ENCODE peak calls at places on chromosomes 6 and 20, in seven cellular contexts. One of them, this sample, is unnamed.

GRCh38 chr20:5535211-5535756 is 214.9 kb upstream of the SHLD1 start:
- DNase-seq in A549: no peak
- DNase-seq in adrenal gland: no peak
- DNase-seq in uterus: no peak
- DNase-seq in transverse colon: no peak
- DNase-seq in IMR-90: peak; percentile 98
- DNase-seq in GM12878: no peak
- DNase-seq in this sample: peak; percentile 25

GRCh38 chr6:144434308-144434990 is 149.3 kb downstream of the UTRN start:
- DNase-seq in GM12878: no peak
- DNase-seq in transverse colon: no peak
- DNase-seq in adrenal gland: peak; percentile 76
- DNase-seq in IMR-90: peak; percentile 88
- DNase-seq in A549: no peak
- DNase-seq in uterus: no peak
- DNase-seq in this sample: no peak

GRCh38 chr20:973785-974194 is 28.3 kb downstream of the RSPO4 start:
- DNase-seq in adrenal gland: peak; percentile 51
- DNase-seq in IMR-90: peak; percentile 10
- DNase-seq in GM12878: peak; percentile 1
- DNase-seq in transverse colon: peak; percentile 12
- DNase-seq in uterus: no peak
- DNase-seq in A549: peak; percentile 66
- DNase-seq in this sample: peak; percentile 65

GRCh38 chr6:53250137-53250760 is 98.5 kb downstream of the ELOVL5 start:
- DNase-seq in IMR-90: peak; percentile 10
- DNase-seq in uterus: no peak
- DNase-seq in A549: no peak
- DNase-seq in transverse colon: no peak
- DNase-seq in GM12878: no peak
- DNase-seq in adrenal gland: no peak
- DNase-seq in this sample: no peak

GRCh38 chr20:48984575-48985219 is 61.4 kb upstream of the CSE1L start:
- DNase-seq in A549: no peak
- DNase-seq in adrenal gland: no peak
- DNase-seq in IMR-90: no peak
- DNase-seq in uterus: no peak
- DNase-seq in GM12878: no peak
- DNase-seq in transverse colon: no peak
- DNase-seq in this sample: no peak

GRCh38 chr6:117547688-117548621 is 54.4 kb downstream of the GOPC start:
- DNase-seq in GM12878: no peak
- DNase-seq in transverse colon: peak; percentile 57
- DNase-seq in adrenal gland: peak; percentile 89
- DNase-seq in uterus: peak; percentile 36
- DNase-seq in IMR-90: peak; percentile 54
- DNase-seq in A549: no peak
- DNase-seq in this sample: peak; percentile 50

GRCh38 chr20:36540551-36541211 is 638 bp upstream of the MYL9 start:
- DNase-seq in GM12878: no peak
- DNase-seq in IMR-90: no peak
- DNase-seq in uterus: peak; percentile 49
- DNase-seq in transverse colon: no peak
- DNase-seq in A549: no peak
- DNase-seq in adrenal gland: no peak
- DNase-seq in this sample: no peak

GRCh38 chr6:81944661-81945060 is 192.2 kb upstream of the TENT5A start:
- DNase-seq in GM12878: no peak
- DNase-seq in transverse colon: no peak
- DNase-seq in IMR-90: no peak
- DNase-seq in A549: no peak
- DNase-seq in adrenal gland: no peak
- DNase-seq in uterus: no peak
- DNase-seq in this sample: no peak

GRCh38 chr6:1312193-1312443 is 220 bp downstream of the FOXQ1 start:
- DNase-seq in A549: no peak
- DNase-seq in uterus: no peak
- DNase-seq in adrenal gland: no peak
- DNase-seq in GM12878: no peak
- DNase-seq in IMR-90: no peak
- DNase-seq in transverse colon: no peak
- DNase-seq in this sample: no peak

GRCh38 chr6:157017861-157018260 is 240.7 kb downstream of the ARID1B start:
- DNase-seq in uterus: no peak
- DNase-seq in transverse colon: no peak
- DNase-seq in A549: no peak
- DNase-seq in GM12878: no peak
- DNase-seq in IMR-90: peak; percentile 15
- DNase-seq in adrenal gland: no peak
- DNase-seq in this sample: no peak

GRCh38 chr6:95693108-95693507 is 115.8 kb downstream of the MANEA start:
- DNase-seq in IMR-90: no peak
- DNase-seq in GM12878: no peak
- DNase-seq in transverse colon: no peak
- DNase-seq in uterus: no peak
- DNase-seq in adrenal gland: no peak
- DNase-seq in A549: no peak
- DNase-seq in this sample: peak; percentile 0

GRCh38 chr6:145260491-145260890 is 474.8 kb downstream of the EPM2A start:
- DNase-seq in A549: no peak
- DNase-seq in adrenal gland: no peak
- DNase-seq in GM12878: no peak
- DNase-seq in uterus: no peak
- DNase-seq in transverse colon: no peak
- DNase-seq in IMR-90: no peak
- DNase-seq in this sample: no peak

GRCh38 chr6:148972481-148972880 is 225.7 kb downstream of the UST start:
- DNase-seq in GM12878: no peak
- DNase-seq in adrenal gland: peak; percentile 64
- DNase-seq in uterus: no peak
- DNase-seq in A549: peak; percentile 20
- DNase-seq in transverse colon: peak; percentile 80
- DNase-seq in IMR-90: no peak
- DNase-seq in this sample: no peak

GRCh38 chr6:148112851-148113319 is 229.8 kb upstream of the SASH1 start:
- DNase-seq in A549: no peak
- DNase-seq in transverse colon: no peak
- DNase-seq in IMR-90: no peak
- DNase-seq in uterus: no peak
- DNase-seq in GM12878: no peak
- DNase-seq in adrenal gland: no peak
- DNase-seq in this sample: no peak

GRCh38 chr6:155100087-155100486 is 105.0 kb downstream of the TIAM2 start:
- DNase-seq in adrenal gland: peak; percentile 90
- DNase-seq in uterus: no peak
- DNase-seq in A549: no peak
- DNase-seq in GM12878: no peak
- DNase-seq in transverse colon: no peak
- DNase-seq in IMR-90: peak; percentile 39
- DNase-seq in this sample: no peak

GRCh38 chr6:98848539-98849210 is 14.3 kb downstream of the POU3F2 start:
- DNase-seq in uterus: no peak
- DNase-seq in GM12878: no peak
- DNase-seq in IMR-90: no peak
- DNase-seq in transverse colon: no peak
- DNase-seq in adrenal gland: no peak
- DNase-seq in A549: no peak
- DNase-seq in this sample: no peak

GRCh38 chr6:67694127-67694526 is 941.0 kb upstream of the ADGRB3 start:
- DNase-seq in transverse colon: no peak
- DNase-seq in GM12878: no peak
- DNase-seq in uterus: no peak
- DNase-seq in A549: no peak
- DNase-seq in adrenal gland: no peak
- DNase-seq in IMR-90: no peak
- DNase-seq in this sample: no peak

GRCh38 chr20:46350201-46350985 is 42.1 kb upstream of the CDH22 start:
- DNase-seq in A549: no peak
- DNase-seq in transverse colon: peak; percentile 37
- DNase-seq in uterus: no peak
- DNase-seq in GM12878: peak; percentile 54
- DNase-seq in IMR-90: peak; percentile 93
- DNase-seq in adrenal gland: peak; percentile 85
- DNase-seq in this sample: peak; percentile 31

GRCh38 chr6:2531426-2532208 is 219.1 kb downstream of the MYLK4 start:
- DNase-seq in uterus: no peak
- DNase-seq in transverse colon: no peak
- DNase-seq in adrenal gland: no peak
- DNase-seq in IMR-90: peak; percentile 94
- DNase-seq in GM12878: no peak
- DNase-seq in A549: no peak
- DNase-seq in this sample: no peak

GRCh38 chr6:2790588-2790987 is 25.4 kb downstream of the WRNIP1 start:
- DNase-seq in transverse colon: no peak
- DNase-seq in A549: peak; percentile 34
- DNase-seq in GM12878: no peak
- DNase-seq in uterus: no peak
- DNase-seq in adrenal gland: no peak
- DNase-seq in IMR-90: peak; percentile 85
- DNase-seq in this sample: no peak

GRCh38 chr6:134938896-134939295 is 11.0 kb downstream of the ALDH8A1 start:
- DNase-seq in adrenal gland: no peak
- DNase-seq in transverse colon: no peak
- DNase-seq in IMR-90: peak; percentile 72
- DNase-seq in uterus: no peak
- DNase-seq in GM12878: peak; percentile 13
- DNase-seq in A549: no peak
- DNase-seq in this sample: no peak

GRCh38 chr20:63951398-63952209 is 4.6 kb downstream of the UCKL1 start:
- DNase-seq in uterus: no peak
- DNase-seq in transverse colon: peak; percentile 77
- DNase-seq in adrenal gland: no peak
- DNase-seq in GM12878: no peak
- DNase-seq in A549: no peak
- DNase-seq in IMR-90: no peak
- DNase-seq in this sample: no peak

GRCh38 chr6:164168595-164168994 is 754.1 kb downstream of the QKI start:
- DNase-seq in transverse colon: no peak
- DNase-seq in adrenal gland: no peak
- DNase-seq in GM12878: no peak
- DNase-seq in IMR-90: no peak
- DNase-seq in A549: no peak
- DNase-seq in uterus: no peak
- DNase-seq in this sample: no peak

GRCh38 chr20:14632906-14633305 is 295.5 kb upstream of the FLRT3 start:
- DNase-seq in A549: no peak
- DNase-seq in IMR-90: no peak
- DNase-seq in uterus: no peak
- DNase-seq in transverse colon: no peak
- DNase-seq in adrenal gland: no peak
- DNase-seq in GM12878: no peak
- DNase-seq in this sample: no peak

GRCh38 chr6:8859501-8859900 is 424.2 kb upstream of the SLC35B3 start:
- DNase-seq in GM12878: no peak
- DNase-seq in uterus: no peak
- DNase-seq in adrenal gland: no peak
- DNase-seq in transverse colon: no peak
- DNase-seq in IMR-90: no peak
- DNase-seq in A549: no peak
- DNase-seq in this sample: no peak

GRCh38 chr20:17969276-17969883 is 562 bp downstream of the MGME1 start:
- DNase-seq in GM12878: no peak
- DNase-seq in uterus: no peak
- DNase-seq in A549: peak; percentile 70
- DNase-seq in IMR-90: no peak
- DNase-seq in transverse colon: peak; percentile 52
- DNase-seq in adrenal gland: peak; percentile 72
- DNase-seq in this sample: peak; percentile 82

GRCh38 chr6:168165373-168165772 is 86.4 kb upstream of the FRMD1 start:
- DNase-seq in adrenal gland: no peak
- DNase-seq in transverse colon: no peak
- DNase-seq in A549: no peak
- DNase-seq in uterus: peak; percentile 73
- DNase-seq in IMR-90: no peak
- DNase-seq in GM12878: no peak
- DNase-seq in this sample: no peak

GRCh38 chr6:71383476-71383875 is 94.9 kb downstream of the OGFRL1 start:
- DNase-seq in IMR-90: no peak
- DNase-seq in adrenal gland: no peak
- DNase-seq in A549: no peak
- DNase-seq in GM12878: no peak
- DNase-seq in transverse colon: no peak
- DNase-seq in uterus: no peak
- DNase-seq in this sample: no peak

GRCh38 chr20:24638546-24639166 is 169.2 kb downstream of the SYNDIG1 start:
- DNase-seq in uterus: no peak
- DNase-seq in A549: no peak
- DNase-seq in IMR-90: peak; percentile 50
- DNase-seq in transverse colon: no peak
- DNase-seq in GM12878: no peak
- DNase-seq in adrenal gland: no peak
- DNase-seq in this sample: no peak

GRCh38 chr6:131136021-131136847 is 967 bp downstream of the AKAP7 start:
- DNase-seq in uterus: peak; percentile 28
- DNase-seq in transverse colon: peak; percentile 16
- DNase-seq in adrenal gland: peak; percentile 61
- DNase-seq in IMR-90: peak; percentile 40
- DNase-seq in A549: peak; percentile 18
- DNase-seq in GM12878: no peak
- DNase-seq in this sample: peak; percentile 23

GRCh38 chr6:31887173-31887572 is 8.4 kb upstream of the SLC44A4 start:
- DNase-seq in transverse colon: no peak
- DNase-seq in A549: no peak
- DNase-seq in adrenal gland: no peak
- DNase-seq in GM12878: no peak
- DNase-seq in uterus: no peak
- DNase-seq in IMR-90: no peak
- DNase-seq in this sample: no peak
- TF ChIP-seq POLR2A in transverse colon: no peak
- TF ChIP-seq POLR2A in A549: no peak
- TF ChIP-seq POLR2A in adrenal gland: no peak
- TF ChIP-seq POLR2A in GM12878: no peak
- TF ChIP-seq POLR2A in uterus: no peak
- TF ChIP-seq POLR2A in IMR-90: no peak
- TF ChIP-seq POLR2A in this sample: no peak

GRCh38 chr20:61436674-61437279 is 184.7 kb downstream of the CDH4 start:
- DNase-seq in transverse colon: no peak
- DNase-seq in GM12878: no peak
- DNase-seq in uterus: no peak
- DNase-seq in adrenal gland: no peak
- DNase-seq in IMR-90: peak; percentile 58
- DNase-seq in A549: no peak
- DNase-seq in this sample: no peak
- TF ChIP-seq POLR2A in transverse colon: no peak
- TF ChIP-seq POLR2A in GM12878: no peak
- TF ChIP-seq POLR2A in uterus: no peak
- TF ChIP-seq POLR2A in adrenal gland: no peak
- TF ChIP-seq POLR2A in IMR-90: no peak
- TF ChIP-seq POLR2A in A549: no peak
- TF ChIP-seq POLR2A in this sample: no peak

GRCh38 chr20:62219992-62220665 is at the start of gene HRH3:
- DNase-seq in A549: no peak
- DNase-seq in GM12878: no peak
- DNase-seq in uterus: no peak
- DNase-seq in IMR-90: no peak
- DNase-seq in adrenal gland: no peak
- DNase-seq in transverse colon: peak; percentile 25
- DNase-seq in this sample: peak; percentile 60
- TF ChIP-seq POLR2A in A549: no peak
- TF ChIP-seq POLR2A in GM12878: no peak
- TF ChIP-seq POLR2A in uterus: no peak
- TF ChIP-seq POLR2A in IMR-90: no peak
- TF ChIP-seq POLR2A in adrenal gland: no peak
- TF ChIP-seq POLR2A in transverse colon: no peak
- TF ChIP-seq POLR2A in this sample: no peak

GRCh38 chr6:122399348-122400120 is at the start of gene HSF2:
- DNase-seq in adrenal gland: peak; percentile 99
- DNase-seq in GM12878: peak; percentile 86
- DNase-seq in uterus: peak; percentile 96
- DNase-seq in IMR-90: peak; percentile 99
- DNase-seq in A549: peak; percentile 79
- DNase-seq in transverse colon: peak; percentile 96
- DNase-seq in this sample: peak; percentile 98
- TF ChIP-seq POLR2A in adrenal gland: peak; percentile 33
- TF ChIP-seq POLR2A in GM12878: peak; percentile 81
- TF ChIP-seq POLR2A in uterus: peak; percentile 24
- TF ChIP-seq POLR2A in IMR-90: peak; percentile 68
- TF ChIP-seq POLR2A in A549: peak; percentile 34
- TF ChIP-seq POLR2A in transverse colon: peak; percentile 51
- TF ChIP-seq POLR2A in this sample: peak; percentile 55

This sample was measured in erythroblast.